ENCODE peak calls at places on chromosomes 7 and 10, in five cellular contexts. K is fibroblast of lung, F is brain microvascular endothelial cell, Y is coronary artery, B is thoracic aorta. J is an unnamed sample.

GRCh38 chr7:147199868-147200267 is 1083.3 kb downstream of the CNTNAP2 start:
- DNase-seq in K (no peak), F (no peak), Y (no peak), B (no peak), J (no peak)

GRCh38 chr7:36605261-36605660 is 119.0 kb downstream of the AOAH start:
- DNase-seq in K (peak), F (no peak), Y (no peak), B (no peak), J (no peak)

GRCh38 chr10:117569610-117570395 is 27.3 kb downstream of the EMX2 start:
- DNase-seq in K (no peak), F (no peak), Y (no peak), B (no peak), J (no peak)

GRCh38 chr7:15571303-15571878 is 9.6 kb upstream of the AGMO start:
- DNase-seq in K (peak), F (peak), Y (no peak), B (no peak), J (no peak)

GRCh38 chr10:53839437-53840039 is 961.5 kb downstream of the PCDH15 start:
- DNase-seq in K (peak), F (no peak), Y (no peak), B (no peak), J (no peak)

GRCh38 chr7:155644971-155645509 is 579 bp downstream of the RBM33 start:
- DNase-seq in K (peak), F (peak), Y (no peak), B (no peak), J (peak)

GRCh38 chr7:142854505-142855400 is at the start of gene EPHB6:
- DNase-seq in K (peak), F (peak), Y (peak), B (no peak), J (peak)

GRCh38 chr10:58577394-58577793 is 64.7 kb downstream of the BICC1 start:
- DNase-seq in K (peak), F (no peak), Y (no peak), B (no peak), J (no peak)

GRCh38 chr7:25951414-25952276 is 200.4 kb upstream of the NFE2L3 start:
- DNase-seq in K (no peak), F (no peak), Y (no peak), B (no peak), J (no peak)

GRCh38 chr10:102597131-102597891 is 47.0 kb upstream of the TRIM8 start:
- DNase-seq in K (no peak), F (no peak), Y (no peak), B (no peak), J (no peak)

GRCh38 chr7:28358423-28358868 is 53.9 kb upstream of the CREB5 start:
- DNase-seq in K (peak), F (peak), Y (no peak), B (no peak), J (no peak)

GRCh38 chr7:100444311-100445278 is 8.3 kb upstream of the PPP1R35 start:
- DNase-seq in K (peak), F (peak), Y (peak), B (no peak), J (peak)

GRCh38 chr10:132265878-132266496 is 41.8 kb downstream of the STK32C start:
- DNase-seq in K (peak), F (peak), Y (no peak), B (no peak), J (no peak)

GRCh38 chr10:5575144-5575481 is 50.4 kb downstream of the CALML3 start:
- DNase-seq in K (no peak), F (no peak), Y (no peak), B (no peak), J (no peak)

GRCh38 chr7:116631676-116632075 is 40.3 kb upstream of the MET start:
- DNase-seq in K (no peak), F (no peak), Y (no peak), B (no peak), J (no peak)

GRCh38 chr10:34403512-34403911 is 411.6 kb downstream of the PARD3 start:
- DNase-seq in K (peak), F (no peak), Y (no peak), B (no peak), J (no peak)

GRCh38 chr7:125357681-125358440 is 428.2 kb upstream of the POT1 start:
- DNase-seq in K (peak), F (peak), Y (no peak), B (no peak), J (no peak)

GRCh38 chr7:70590126-70590854 is 541.7 kb upstream of the GALNT17 start:
- DNase-seq in K (no peak), F (no peak), Y (no peak), B (no peak), J (no peak)

GRCh38 chr10:17872191-17873091 is 63.3 kb downstream of the MRC1 start:
- DNase-seq in K (peak), F (peak), Y (no peak), B (no peak), J (peak)

GRCh38 chr7:91571601-91572000 is 307.4 kb downstream of the FZD1 start:
- DNase-seq in K (no peak), F (no peak), Y (no peak), B (no peak), J (no peak)

GRCh38 chr10:43205681-43206390 is 61.0 kb downstream of the RASGEF1A start:
- DNase-seq in K (no peak), F (no peak), Y (peak), B (no peak), J (peak)

GRCh38 chr10:50999163-50999562 is 75.1 kb upstream of the PRKG1 start:
- DNase-seq in K (no peak), F (no peak), Y (no peak), B (no peak), J (no peak)

GRCh38 chr7:19772858-19773337 is 519 bp downstream of the TMEM196 start:
- DNase-seq in K (peak), F (peak), Y (no peak), B (no peak), J (no peak)

GRCh38 chr7:102286237-102287081 is at the start of gene SH2B2:
- DNase-seq in K (peak), F (peak), Y (peak), B (no peak), J (peak)

GRCh38 chr10:77188511-77188910 is 449.1 kb downstream of the KCNMA1 start:
- DNase-seq in K (peak), F (no peak), Y (no peak), B (no peak), J (no peak)

GRCh38 chr10:22250897-22251605 is 33.2 kb upstream of the EBLN1 start:
- DNase-seq in K (peak), F (no peak), Y (no peak), B (no peak), J (no peak)

GRCh38 chr10:19977097-19977521 is 160.9 kb downstream of the PLXDC2 start:
- DNase-seq in K (no peak), F (no peak), Y (no peak), B (no peak), J (no peak)

GRCh38 chr10:91598211-91598981 is 34.5 kb downstream of the PPP1R3C start:
- DNase-seq in K (peak), F (peak), Y (no peak), B (no peak), J (no peak)

GRCh38 chr10:24465124-24465874 is 256.4 kb downstream of the KIAA1217 start:
- DNase-seq in K (peak), F (peak), Y (no peak), B (no peak), J (peak)

GRCh38 chr7:128841171-128841690 is 11.0 kb downstream of the FLNC start:
- DNase-seq in K (no peak), F (no peak), Y (no peak), B (no peak), J (peak)

GRCh38 chr10:79475877-79476276 is 30.5 kb upstream of the ZCCHC24 start:
- DNase-seq in K (no peak), F (no peak), Y (no peak), B (no peak), J (no peak)

GRCh38 chr10:2933519-2933918 is 133.8 kb upstream of the PFKP start:
- DNase-seq in K (peak), F (no peak), Y (no peak), B (no peak), J (no peak)

GRCh38 chr7:22189741-22190140 is 167.2 kb downstream of the RAPGEF5 start:
- DNase-seq in K (no peak), F (no peak), Y (no peak), B (no peak), J (no peak)
- H3K27ac ChIP-seq in K (no peak), F (no peak), Y (no peak), B (no peak), J (no peak)

GRCh38 chr10:86899670-86900276 is 57.6 kb downstream of the MMRN2 start:
- DNase-seq in K (peak), F (peak), Y (no peak), B (peak), J (peak)
- H3K27ac ChIP-seq in K (no peak), F (no peak), Y (no peak), B (no peak), J (peak)

DNA sequence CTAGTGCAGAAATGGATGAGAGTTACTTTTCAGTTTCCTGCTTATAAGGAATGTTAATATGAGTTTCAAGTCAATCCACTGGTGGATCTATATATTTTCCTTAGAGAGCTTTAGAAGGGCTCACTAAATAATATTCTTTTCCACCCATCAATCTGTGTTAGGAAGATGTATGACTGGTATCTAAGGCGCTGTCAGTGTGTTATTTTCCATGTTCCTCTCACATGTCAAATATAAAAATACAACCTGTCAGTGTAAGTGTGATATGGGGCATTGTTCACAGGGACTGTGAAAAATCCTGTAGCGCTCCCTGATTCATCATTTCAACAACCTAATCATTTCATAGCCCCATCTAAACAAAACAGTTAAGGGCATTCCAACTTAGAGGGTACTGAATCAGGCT is 203.1 kb downstream of the TMEM26 start:
- DNase-seq in K (no peak), F (no peak), Y (no peak), B (no peak), J (no peak)
- H3K27ac ChIP-seq in K (no peak), F (no peak), Y (no peak), B (no peak), J (no peak)

GRCh38 chr10:122618461-122619165 is 58.1 kb downstream of the DMBT1 start:
- DNase-seq in K (no peak), F (no peak), Y (no peak), B (no peak), J (no peak)
- H3K27ac ChIP-seq in K (no peak), F (no peak), Y (no peak), B (no peak), J (no peak)

GRCh38 chr7:73560035-73560835 is 2.7 kb upstream of the BCL7B start:
- DNase-seq in K (peak), F (peak), Y (no peak), B (no peak), J (no peak)
- H3K27ac ChIP-seq in K (peak), F (peak), Y (no peak), B (no peak), J (no peak)

GRCh38 chr7:105218939-105219770 is 169.6 kb downstream of the SRPK2 start:
- DNase-seq in K (peak), F (no peak), Y (no peak), B (no peak), J (no peak)

GRCh38 chr7:105219771-105220160 is 169.0 kb downstream of the SRPK2 start:
- DNase-seq in K (peak), F (peak), Y (no peak), B (no peak), J (no peak)

GRCh38 chr7:105215821-105216220 is 172.9 kb downstream of the SRPK2 start:
- DNase-seq in K (no peak), F (no peak), Y (no peak), B (no peak), J (no peak)

GRCh38 chr7:105216786-105217185 is 171.9 kb downstream of the SRPK2 start:
- DNase-seq in K (no peak), F (no peak), Y (no peak), B (no peak), J (no peak)

DNA sequence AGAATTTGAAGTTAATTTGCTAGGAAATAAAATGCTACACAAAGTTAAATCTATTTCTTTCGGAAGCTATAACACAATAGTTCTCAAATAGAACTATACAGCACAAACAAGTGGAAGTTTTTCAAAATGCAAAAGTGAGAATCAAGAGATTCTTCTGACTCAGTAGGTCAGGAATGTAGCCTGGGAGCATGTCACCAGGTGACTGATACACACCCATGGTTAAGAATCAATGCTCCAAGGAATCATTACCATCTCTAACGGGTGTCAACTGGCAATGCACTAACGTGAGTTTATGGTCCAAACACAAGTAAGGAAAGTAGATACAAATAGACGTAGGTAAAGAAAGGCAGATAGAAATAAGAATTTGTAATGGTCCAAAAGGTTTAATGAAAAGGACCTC is 170.5 kb downstream of the SRPK2 start:
- DNase-seq in K (peak), F (no peak), Y (no peak), B (no peak), J (no peak)
- H3K27ac ChIP-seq in K (no peak), F (no peak), Y (no peak), B (no peak), J (no peak)

DNA sequence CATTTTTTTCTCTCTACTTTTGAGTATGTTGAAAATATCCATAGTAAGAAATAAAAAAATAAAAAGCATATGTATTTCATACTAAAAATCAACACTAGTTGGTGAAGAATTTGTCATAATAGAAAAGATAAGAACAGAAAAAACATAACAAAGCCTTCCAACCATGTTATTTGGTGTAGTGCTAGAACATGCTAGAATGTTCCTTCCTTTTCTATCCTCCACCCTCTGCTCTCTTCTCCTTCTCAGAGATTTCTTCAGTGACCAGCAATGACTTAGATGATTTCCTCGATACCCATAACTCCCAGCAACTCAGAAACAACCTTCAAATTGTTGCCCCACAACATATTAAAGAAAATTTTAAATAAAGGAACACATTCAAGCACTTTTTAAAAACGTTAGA is 2.6 kb downstream of the ZC3HAV1 start:
- DNase-seq in K (no peak), F (no peak), Y (no peak), B (no peak), J (no peak)
- H3K27ac ChIP-seq in K (no peak), F (no peak), Y (no peak), B (no peak), J (peak)

DNA sequence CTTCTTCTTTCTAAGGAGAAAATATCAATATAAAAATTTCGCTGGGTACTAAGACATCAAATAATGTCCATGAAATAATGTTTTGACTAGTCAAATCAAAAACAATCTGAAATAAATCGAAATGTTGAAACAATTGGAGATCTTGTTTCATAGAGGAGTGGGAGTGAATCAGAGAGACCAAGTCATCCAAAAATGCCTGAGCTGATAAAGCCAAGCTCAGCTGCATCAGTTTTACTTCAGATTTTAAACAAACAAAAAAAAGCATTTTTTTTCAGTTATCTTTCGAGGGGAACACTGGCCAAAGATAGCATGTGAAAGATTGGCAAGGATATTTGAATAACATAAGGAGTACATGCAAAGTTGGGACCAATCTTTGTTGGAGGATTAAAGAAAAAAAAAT is 47.3 kb downstream of the RHOBTB1 start:
- DNase-seq in K (peak), F (peak), Y (no peak), B (no peak), J (no peak)
- H3K27ac ChIP-seq in K (no peak), F (peak), Y (peak), B (no peak), J (no peak)